ENCODE peak calls at places on chromosome 15, in four cellular contexts. N is H1, Q is GM12878, M is HepG2. H is an unnamed sample.

GRCh38 chr15:60091150-60091549 is 87.0 kb downstream of the FOXB1 start:
- DNase-seq in Q (no peak), N (no peak), M (peak; percentile 51), H (no peak)

GRCh38 chr15:38475361-38475760 is 21.4 kb downstream of the FAM98B start:
- DNase-seq in Q (no peak), N (no peak), M (no peak), H (no peak)

GRCh38 chr15:85583404-85584390 is 203.3 kb downstream of the AKAP13 start:
- DNase-seq in Q (peak; percentile 93), N (no peak), M (no peak), H (no peak)

GRCh38 chr15:53549697-53550315 is 209.7 kb downstream of the WDR72 start:
- DNase-seq in M (no peak), N (no peak), Q (no peak), H (no peak)

GRCh38 chr15:79283252-79284048 is 928 bp downstream of the ANKRD34C start:
- DNase-seq in N (peak; percentile 87), Q (no peak), M (no peak), H (peak; percentile 56)

GRCh38 chr15:42456971-42457370 is 34.0 kb downstream of the ZNF106 start:
- DNase-seq in M (no peak), N (no peak), Q (no peak), H (no peak)

GRCh38 chr15:25087137-25087536 is 132.3 kb downstream of the SNRPN start:
- DNase-seq in Q (no peak), N (no peak), M (no peak), H (no peak)

GRCh38 chr15:89462198-89462912 is 34.0 kb downstream of the RHCG start:
- DNase-seq in M (peak; percentile 79), Q (no peak), N (no peak), H (peak; percentile 44)

GRCh38 chr15:77538011-77538410 is 94.7 kb downstream of the LINGO1 start:
- DNase-seq in M (no peak), N (no peak), Q (peak; percentile 72), H (no peak)

GRCh38 chr15:84798436-84798946 is 18.7 kb upstream of the ALPK3 start:
- DNase-seq in M (no peak), N (no peak), Q (no peak), H (no peak)

GRCh38 chr15:83809345-83809744 is 155.4 kb downstream of the ADAMTSL3 start:
- DNase-seq in N (no peak), Q (no peak), M (no peak), H (no peak)

GRCh38 chr15:95718441-95718840 is 612.1 kb upstream of the NR2F2 start:
- DNase-seq in N (no peak), M (no peak), Q (no peak), H (no peak)

GRCh38 chr15:63539517-63539916 is 35.1 kb downstream of the USP3 start:
- DNase-seq in M (no peak), Q (no peak), N (no peak), H (no peak)

GRCh38 chr15:100687532-100688215 is 85.3 kb downstream of the ASB7 start:
- DNase-seq in Q (no peak), M (no peak), N (no peak), H (no peak)

GRCh38 chr15:81190922-81191507 is 5.7 kb upstream of the IL16 start:
- DNase-seq in N (no peak), M (no peak), Q (no peak), H (no peak)

GRCh38 chr15:67149859-67150824 is 84.7 kb downstream of the SMAD3 start:
- DNase-seq in Q (peak; percentile 51), N (no peak), M (peak; percentile 94), H (peak; percentile 53)

GRCh38 chr15:44719293-44719999 is 8.1 kb downstream of the B2M start:
- DNase-seq in Q (peak; percentile 91), N (no peak), M (peak; percentile 29), H (no peak)

GRCh38 chr15:92059036-92059970 is 205.8 kb downstream of the SLCO3A1 start:
- DNase-seq in M (no peak), Q (no peak), N (no peak), H (no peak)

DNA sequence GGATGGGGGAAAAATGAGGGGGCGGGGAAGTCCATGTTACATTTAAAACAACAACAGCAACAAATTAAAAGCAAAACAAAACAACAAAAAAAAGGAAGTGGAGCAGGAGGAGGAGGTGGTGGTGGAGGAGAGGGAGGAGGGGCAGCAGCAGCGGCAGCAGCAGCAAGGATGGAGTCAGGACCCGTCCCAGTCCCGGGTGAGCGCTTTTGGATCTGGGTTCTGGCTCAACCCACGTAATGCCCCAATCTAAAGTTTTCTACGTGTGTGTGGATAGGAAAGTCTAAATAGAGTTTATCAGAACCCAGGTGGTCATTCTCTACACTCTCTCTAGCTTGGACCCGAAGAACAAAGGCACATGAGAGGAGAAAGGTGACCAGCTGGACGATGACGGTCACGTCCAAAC is 721 bp upstream of the ISL2 start:
- DNase-seq in N (peak; percentile 65), Q (no peak), M (no peak), H (no peak)
- H2AFZ ChIP-seq in N (peak overlapping the region; percentile 74), Q (peak overlapping the region; percentile 59), M (no peak overlapping the region), H (peak overlapping the region; percentile 95)

GRCh38 chr15:57527382-57528091 is 64.2 kb upstream of the MYZAP start:
- DNase-seq in Q (peak; percentile 46), N (peak; percentile 63), M (peak; percentile 76), H (peak; percentile 40)
- TF ChIP-seq ATF2 in Q (no peak), N (no peak), M (no peak), H (no peak)

GRCh38 chr15:90871716-90872480 is 3.5 kb downstream of the FURIN start:
- DNase-seq in N (peak; percentile 77), Q (no peak), M (no peak), H (peak; percentile 62)

GRCh38 chr15:90869140-90869541 is 753 bp downstream of the FURIN start:
- DNase-seq in M (no peak), N (no peak), Q (no peak), H (no peak)

GRCh38 chr15:90869601-90870353 is 1.4 kb downstream of the FURIN start:
- DNase-seq in N (no peak), M (no peak), Q (no peak), H (peak; percentile 93)

GRCh38 chr15:90871097-90871715 is 2.8 kb downstream of the FURIN start:
- DNase-seq in Q (no peak), N (peak; percentile 66), M (no peak), H (peak; percentile 68)

DNA sequence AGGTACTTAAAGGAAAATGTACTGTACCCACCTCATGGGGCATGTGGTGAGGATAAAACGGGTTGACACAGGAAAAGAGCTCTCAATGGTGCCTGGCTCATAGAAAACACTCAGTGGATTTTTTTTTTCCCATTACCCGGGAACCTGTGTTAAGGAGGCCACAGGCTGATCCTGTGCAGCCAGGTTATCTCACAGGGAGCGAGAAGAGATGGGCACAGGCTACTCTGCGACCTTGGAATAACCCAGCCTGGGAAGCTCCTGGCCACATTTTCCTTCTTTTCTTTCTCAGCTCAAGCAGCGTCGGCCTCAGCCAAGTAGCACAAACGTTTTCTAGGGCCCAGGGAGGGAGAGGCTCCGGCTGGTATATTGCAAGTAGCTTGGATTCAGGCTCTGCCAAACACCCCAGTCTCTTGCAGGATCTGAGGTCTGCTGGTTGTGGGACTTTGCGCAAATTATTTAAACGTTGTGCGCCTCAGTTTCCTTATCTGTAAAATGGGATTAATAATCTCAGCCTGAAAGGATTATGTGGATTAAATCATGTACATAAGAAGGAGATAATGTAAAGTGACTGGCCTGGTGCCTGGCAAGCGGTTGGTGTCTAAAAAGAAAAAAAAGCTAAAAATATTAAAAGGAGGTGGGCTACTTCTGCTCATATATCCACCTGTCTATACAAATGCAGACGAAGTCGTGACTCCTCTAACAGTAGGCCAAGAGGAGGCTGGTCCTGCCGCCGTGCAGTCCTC is 2.1 kb downstream of the FURIN start:
- DNase-seq in M (no peak), N (no peak), Q (no peak), H (peak; percentile 41)
- H2AFZ ChIP-seq in M (no peak overlapping the region), N (no peak overlapping the region), Q (peak overlapping the region; percentile 61), H (peak overlapping the region; percentile 34)

GRCh38 chr15:70636540-70637165 is 126.7 kb downstream of the UACA start:
- DNase-seq in Q (no peak), M (peak; percentile 20), N (no peak), H (no peak)
- TF ChIP-seq ATF2 in Q (no peak), M (no peak), N (no peak), H (no peak)

DNA sequence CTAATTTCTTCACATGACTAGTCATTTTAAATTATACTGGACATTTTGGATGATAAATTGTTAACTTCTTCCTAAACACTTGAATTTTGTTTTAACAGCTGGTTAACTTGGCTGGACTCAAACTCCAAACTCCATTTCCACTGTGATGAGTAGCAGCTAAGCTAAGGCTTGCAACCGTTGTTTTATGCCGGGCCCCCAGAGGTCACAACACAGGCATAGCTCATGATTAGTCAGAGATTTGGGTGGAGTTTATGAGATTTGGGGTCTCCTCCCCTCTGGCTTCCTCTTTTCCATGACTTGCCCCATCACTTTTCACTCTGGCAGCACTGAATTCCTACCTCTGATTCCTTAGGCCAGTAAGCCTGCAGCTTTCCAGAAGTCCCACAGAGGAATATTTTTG is 12.8 kb downstream of the THAP10 start:
- DNase-seq in M (no peak), N (no peak), Q (no peak), H (no peak)
- H2AFZ ChIP-seq in M (no peak overlapping the region), N (no peak overlapping the region), Q (no peak overlapping the region), H (no peak overlapping the region)

GRCh38 chr15:58551084-58551763 is 119.4 kb downstream of the LIPC start:
- DNase-seq in N (no peak), M (no peak), Q (peak; percentile 31), H (no peak)

GRCh38 chr15:58553365-58553918 is 121.7 kb downstream of the LIPC start:
- DNase-seq in Q (no peak), M (no peak), N (no peak), H (no peak)

GRCh38 chr15:58552505-58553364 is 120.9 kb downstream of the LIPC start:
- DNase-seq in Q (no peak), M (no peak), N (no peak), H (no peak)

GRCh38 chr15:58549780-58550064 is 117.9 kb downstream of the LIPC start:
- DNase-seq in N (no peak), Q (no peak), M (no peak), H (no peak)

DNA sequence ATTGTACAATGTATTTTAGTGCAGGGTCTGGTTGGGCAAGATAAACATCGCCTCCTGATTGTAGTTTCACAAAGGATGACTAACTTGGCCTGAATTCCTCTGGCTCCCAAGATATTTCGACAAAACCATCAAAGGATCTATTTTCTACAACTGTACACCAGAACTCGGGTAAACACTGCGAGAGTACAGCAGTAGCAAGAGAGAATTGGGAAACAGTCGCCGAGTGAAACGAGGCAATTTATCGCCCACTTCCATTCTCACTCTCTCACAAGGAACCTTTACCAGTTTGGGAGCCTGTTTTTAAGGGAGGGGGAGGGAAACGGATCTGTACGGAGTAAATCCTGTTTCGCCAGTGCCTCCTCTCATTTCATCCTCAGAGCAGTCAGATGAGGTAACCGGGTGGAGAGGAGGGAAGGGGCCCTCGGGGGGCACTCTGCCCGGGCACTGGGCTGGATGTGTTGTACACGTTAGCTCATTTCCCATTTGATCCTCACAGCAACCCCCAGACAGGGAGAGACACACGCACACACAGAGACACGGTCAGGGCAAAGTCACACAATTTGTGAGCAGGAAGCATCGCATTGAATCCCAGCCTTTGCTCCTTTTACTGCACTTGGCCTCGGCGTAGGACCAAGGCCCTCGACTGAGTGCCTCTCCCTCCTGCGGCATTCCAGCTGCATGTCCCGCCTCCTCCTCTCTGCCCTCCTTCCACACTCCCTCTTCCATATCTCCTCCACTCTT is 120.1 kb downstream of the LIPC start:
- DNase-seq in M (peak; percentile 94), N (no peak), Q (no peak), H (no peak)
- TF ChIP-seq ATF2 in M (no peak), N (no peak), Q (no peak), H (no peak)